ENCODE peak calls at places on chromosomes 13 and 19, in seven cellular contexts. T is H1, X is H9, K is IMR-90, H is mesendoderm, N is trophoblast cell, B is mesenchymal stem cell. V is an unnamed sample.

GRCh38 chr13:96020155-96020575 is 33.0 kb downstream of the UGGT2 start:
- DNase-seq in N (peak), T (no peak), K (peak), H (peak), X (peak), B (peak), V (peak)

GRCh38 chr19:47228937-47229673 is 1.9 kb downstream of the BBC3 start:
- DNase-seq in X (no peak), T (no peak), B (peak), N (no peak), K (peak), H (peak), V (no peak)

GRCh38 chr19:21698215-21698614 is 69.2 kb downstream of the ZNF100 start:
- DNase-seq in B (peak), T (no peak), K (peak), N (peak), H (peak), X (no peak), V (peak)

GRCh38 chr13:100987993-100988392 is 313.4 kb upstream of the TMTC4 start:
- DNase-seq in H (peak), T (no peak), B (peak), X (peak), N (no peak), K (peak), V (peak)

GRCh38 chr13:107864543-107865460 is 350.5 kb downstream of the LIG4 start:
- DNase-seq in B (peak), X (no peak), H (peak), T (no peak), N (no peak), K (peak), V (peak)

GRCh38 chr19:55118401-55118991 is 1.1 kb upstream of the PPP1R12C start:
- DNase-seq in N (no peak), B (no peak), K (no peak), T (peak), H (peak), X (peak), V (peak)

GRCh38 chr19:29837448-29837961 is 25.7 kb downstream of the CCNE1 start:
- DNase-seq in N (no peak), T (no peak), H (no peak), X (no peak), K (no peak), B (no peak), V (no peak)

GRCh38 chr19:6250024-6250605 is 29.7 kb downstream of the MLLT1 start:
- DNase-seq in H (no peak), T (no peak), X (no peak), K (peak), N (no peak), B (no peak), V (no peak)

GRCh38 chr19:16112778-16113177 is 1.1 kb downstream of the RAB8A start:
- DNase-seq in N (no peak), K (no peak), H (no peak), B (no peak), X (no peak), T (no peak), V (no peak)

GRCh38 chr13:39956036-39956435 is 300.6 kb downstream of the COG6 start:
- DNase-seq in K (no peak), H (no peak), N (no peak), T (no peak), X (no peak), B (no peak), V (no peak)

GRCh38 chr13:99045396-99045795 is 67.5 kb upstream of the DOCK9 start:
- DNase-seq in T (no peak), N (no peak), X (no peak), H (no peak), K (peak), B (peak), V (no peak)

GRCh38 chr13:26475176-26476110 is 82.0 kb upstream of the WASF3 start:
- DNase-seq in H (no peak), N (peak), T (peak), X (peak), B (no peak), K (no peak), V (no peak)

GRCh38 chr13:23610966-23611486 is 40.8 kb downstream of the TNFRSF19 start:
- DNase-seq in K (peak), X (no peak), B (no peak), H (no peak), T (no peak), N (no peak), V (no peak)

GRCh38 chr19:31350693-31351211 is 1.5 kb upstream of the TSHZ3 start:
- DNase-seq in K (peak), T (peak), X (peak), H (peak), N (peak), B (peak), V (no peak)

GRCh38 chr19:58145849-58146248 is 4.7 kb downstream of the ZNF329 start:
- DNase-seq in K (no peak), X (no peak), B (no peak), H (no peak), T (no peak), N (no peak), V (no peak)
- H2BK120ac ChIP-seq in K (no peak), X (no peak), B (no peak), H (no peak), T (no peak), N (no peak), V (no peak)

GRCh38 chr13:81058211-81058915 is 717.4 kb upstream of the SPRY2 start:
- DNase-seq in B (no peak), K (no peak), T (no peak), H (no peak), X (no peak), N (no peak), V (no peak)

GRCh38 chr13:81058916-81059290 is 718.0 kb upstream of the SPRY2 start:
- DNase-seq in H (no peak), N (no peak), T (no peak), B (no peak), K (no peak), X (no peak), V (no peak)
- H2BK120ac ChIP-seq in H (no peak), N (no peak), T (no peak), B (no peak), K (no peak), X (no peak), V (no peak)

GRCh38 chr13:112588490-112589297 is 741 bp upstream of the TUBGCP3 start:
- DNase-seq in X (no peak), T (no peak), N (no peak), K (no peak), B (no peak), H (peak), V (no peak)

GRCh38 chr13:112587767-112588489 is at the start of gene TUBGCP3:
- DNase-seq in X (peak), N (peak), K (peak), T (peak), B (peak), H (peak), V (peak)

GRCh38 chr13:112586334-112586733 is 1.6 kb downstream of the TUBGCP3 start:
- DNase-seq in N (no peak), B (no peak), H (no peak), T (no peak), K (no peak), X (no peak), V (no peak)

GRCh38 chr13:112583592-112584277 is 4.2 kb downstream of the TUBGCP3 start:
- DNase-seq in H (no peak), X (no peak), B (no peak), K (no peak), N (no peak), T (no peak), V (no peak)

DNA sequence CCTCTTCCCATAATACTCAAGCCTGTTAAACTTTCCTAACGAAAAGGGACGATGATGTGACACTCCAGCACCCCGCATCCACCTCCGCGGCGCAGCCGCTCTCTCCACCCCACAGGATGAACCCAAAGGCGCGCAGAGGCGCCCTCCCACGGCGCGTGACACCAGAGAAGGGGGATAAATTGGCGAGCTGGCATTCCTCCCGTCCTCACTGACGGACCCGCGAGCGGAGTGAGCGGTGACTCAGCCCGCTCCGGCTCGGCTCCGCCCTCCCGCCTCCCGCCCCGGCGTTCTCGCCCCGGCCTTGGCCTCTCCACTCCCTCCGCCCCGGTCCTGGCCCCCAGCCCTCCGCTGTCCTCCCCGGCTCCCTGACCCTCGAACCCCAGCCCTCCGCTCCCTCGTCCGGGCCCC is 590 bp downstream of the TUBGCP3 start:
- DNase-seq in K (peak), H (peak), N (peak), T (peak), B (peak), X (peak), V (peak)
- H2BK120ac ChIP-seq in K (peak), H (no peak), N (peak), T (no peak), B (peak), X (peak), V (peak)

GRCh38 chr13:94495806-94496205 is 16.3 kb upstream of the DCT start:
- DNase-seq in B (no peak), X (no peak), K (no peak), H (no peak), T (no peak), N (no peak), V (no peak)
- H2BK120ac ChIP-seq in B (no peak), X (no peak), K (no peak), H (no peak), T (no peak), N (no peak), V (no peak)